ENCODE peak calls at places on chromosome 4, in five cellular contexts. E is activated B cell treated with CpG ODN at 0.5 μM for 24 hours, Y is type B pancreatic cell, L is heart right ventricle, A is BE2C. Z is an unnamed sample.

GRCh38 chr4:89158884-89159503 is 47.7 kb downstream of the TIGD2 start:
- DNase-seq in A (no peak), Y (no peak), L (no peak), E (no peak), Z (peak)

GRCh38 chr4:74244049-74244448 is 64.2 kb upstream of the EPGN start:
- DNase-seq in A (no peak), E (no peak), L (no peak), Y (no peak), Z (no peak)

GRCh38 chr4:25290490-25291067 is 22.0 kb upstream of the ZCCHC4 start:
- DNase-seq in E (no peak), A (no peak), L (no peak), Y (no peak), Z (no peak)

GRCh38 chr4:158131037-158131436 is 41.8 kb downstream of the GASK1B start:
- DNase-seq in Y (no peak), E (no peak), A (no peak), L (no peak), Z (no peak)

GRCh38 chr4:75699299-75699698 is 25.1 kb upstream of the USO1 start:
- DNase-seq in Y (no peak), A (no peak), E (no peak), L (no peak), Z (no peak)

GRCh38 chr4:47531241-47531953 is 46.3 kb downstream of the ATP10D start:
- DNase-seq in E (no peak), Y (no peak), L (no peak), A (no peak), Z (no peak)

GRCh38 chr4:127936974-127937373 is 28.0 kb downstream of the MFSD8 start:
- DNase-seq in A (no peak), E (no peak), L (no peak), Y (no peak), Z (no peak)

GRCh38 chr4:110165382-110166285 is 32.8 kb downstream of the ELOVL6 start:
- DNase-seq in L (no peak), A (peak), E (no peak), Y (no peak), Z (no peak)

GRCh38 chr4:4855293-4856070 is 4.0 kb upstream of the MSX1 start:
- DNase-seq in E (no peak), L (no peak), A (no peak), Y (no peak), Z (no peak)

GRCh38 chr4:90002406-90003040 is 107.9 kb downstream of the MMRN1 start:
- DNase-seq in A (no peak), Y (no peak), E (no peak), L (no peak), Z (no peak)

GRCh38 chr4:80271806-80272205 is 5.3 kb downstream of the FGF5 start:
- DNase-seq in A (no peak), Y (no peak), E (no peak), L (no peak), Z (no peak)
- TF ChIP-seq CTCF in A (no peak), Y (no peak), E (no peak), L (no peak), Z (no peak)

GRCh38 chr4:54228064-54228527 is 997 bp upstream of the PDGFRA start:
- DNase-seq in A (peak), Y (peak), E (peak), L (peak), Z (peak)
- TF ChIP-seq CTCF in A (peak), Y (peak), E (no peak), L (peak), Z (peak)

DNA sequence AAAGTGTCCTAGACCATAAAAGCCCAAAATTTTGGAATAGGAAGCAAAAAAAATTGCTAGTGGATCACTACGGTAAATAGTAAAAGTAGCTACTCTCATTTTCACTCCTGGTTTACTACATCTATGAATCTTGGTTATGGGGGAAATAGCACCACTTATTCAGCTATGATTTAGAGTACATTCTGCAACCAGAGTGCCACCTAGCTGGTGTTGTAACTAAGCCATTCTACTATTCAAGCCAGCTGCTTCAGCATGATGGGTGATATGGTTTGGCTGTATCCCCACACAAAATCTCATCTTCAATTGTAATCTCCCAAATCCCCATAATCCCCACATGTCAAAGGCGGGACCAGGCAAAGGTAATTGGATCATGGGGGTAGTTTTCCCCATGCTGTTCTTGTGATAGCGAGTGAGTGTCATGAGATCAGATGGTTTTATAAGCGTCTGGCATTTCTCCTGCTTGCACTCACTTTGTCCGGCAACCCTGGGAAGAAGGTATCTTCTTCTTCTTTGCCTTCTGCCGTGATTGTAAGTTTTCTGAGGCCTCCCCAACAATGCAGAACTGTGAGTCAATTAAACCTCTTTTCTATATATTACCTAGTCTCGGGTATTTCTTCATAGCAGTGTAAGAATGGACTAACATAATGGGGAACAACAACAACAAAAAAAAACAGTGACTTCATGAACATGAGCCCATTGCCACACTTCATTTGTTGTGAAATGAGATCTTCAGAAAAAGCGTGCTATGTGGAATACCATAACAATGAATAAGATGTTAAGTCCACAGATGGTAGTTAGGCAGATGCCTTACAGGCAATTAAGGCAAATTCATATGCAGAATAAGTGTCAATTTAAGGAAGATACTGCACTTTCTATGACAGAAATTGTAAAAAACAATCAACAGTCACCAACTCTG is 280.1 kb downstream of the PABPC4L start:
- DNase-seq in Y (no peak), A (peak), L (no peak), E (no peak), Z (peak)
- TF ChIP-seq CTCF in Y (no peak), A (peak), L (no peak), E (no peak), Z (peak)

GRCh38 chr4:6251365-6251764 is 18.3 kb upstream of the WFS1 start:
- DNase-seq in Y (no peak), A (no peak), L (no peak), E (no peak), Z (no peak)

GRCh38 chr4:6253111-6253510 is 16.5 kb upstream of the WFS1 start:
- DNase-seq in Y (no peak), A (no peak), E (no peak), L (no peak), Z (no peak)

GRCh38 chr4:6250235-6250983 is 19.2 kb upstream of the WFS1 start:
- DNase-seq in L (no peak), Y (no peak), A (no peak), E (no peak), Z (peak)

GRCh38 chr4:6252051-6252450 is 17.6 kb upstream of the WFS1 start:
- DNase-seq in Y (no peak), E (no peak), A (no peak), L (no peak), Z (no peak)

DNA sequence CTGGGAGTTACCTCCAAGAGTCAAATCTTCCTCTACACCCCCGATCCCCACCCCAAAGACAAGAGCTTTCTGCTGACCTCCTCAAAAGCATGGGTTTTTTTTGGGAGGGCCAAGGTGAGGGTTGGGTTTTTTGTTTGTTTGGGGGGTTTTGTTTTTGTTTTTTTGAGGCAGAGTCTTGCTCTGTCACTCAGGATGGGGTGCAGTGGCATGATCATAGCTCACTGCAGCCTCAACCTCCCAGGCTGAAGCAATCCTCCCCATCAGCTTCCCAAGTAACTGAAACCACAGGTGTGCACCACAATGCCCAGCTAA is 18.7 kb upstream of the WFS1 start:
- DNase-seq in E (no peak), A (no peak), Y (no peak), L (no peak), Z (no peak)
- TF ChIP-seq CTCF in E (no peak), A (no peak), Y (peak), L (no peak), Z (no peak)

GRCh38 chr4:150258569-150258968 is 180.3 kb downstream of the DCLK2 start:
- DNase-seq in E (no peak), L (no peak), A (no peak), Y (no peak), Z (no peak)

GRCh38 chr4:150257338-150257737 is 179.1 kb downstream of the DCLK2 start:
- DNase-seq in Y (no peak), A (no peak), L (no peak), E (no peak), Z (no peak)

GRCh38 chr4:150261571-150261970 is 183.3 kb downstream of the DCLK2 start:
- DNase-seq in A (no peak), Y (no peak), E (no peak), L (no peak), Z (no peak)

GRCh38 chr4:150262611-150263010 is 184.4 kb downstream of the DCLK2 start:
- DNase-seq in E (no peak), Y (no peak), L (no peak), A (no peak), Z (no peak)

GRCh38 chr4:150259861-150260567 is 181.8 kb downstream of the DCLK2 start:
- DNase-seq in E (no peak), A (no peak), Y (no peak), L (no peak), Z (no peak)
- TF ChIP-seq CTCF in E (no peak), A (no peak), Y (no peak), L (no peak), Z (no peak)